ENCODE peak calls at places on chromosomes 4 and X, in six cellular contexts. H is stimulated activated CD8-positive, alpha-beta memory T cell treated with anti-CD3 and anti-CD28 coated beads, Interleukin-15, amount 100 ng/mL, for 1 hour; J is HTR-8/SVneo; O is H4; A is Karpas-422; G is G401. R is an unnamed sample.

GRCh38 chr4:125041372-125041930 is 273.3 kb upstream of the FAT4 start:
- DNase-seq in H (no peak), J (no peak), O (no peak), A (no peak), G (no peak), R (no peak)

GRCh38 chr4:99655315-99656081 is 2.1 kb downstream of the C4orf54 start:
- DNase-seq in H (no peak), J (peak), O (peak), A (no peak), G (no peak), R (no peak)

GRCh38 chrX:104988038-104988437 is 232.5 kb downstream of the TEX13A start:
- DNase-seq in H (no peak), J (no peak), O (no peak), A (no peak), G (no peak), R (no peak)

GRCh38 chr4:39046243-39046642 is 14.0 kb upstream of the TMEM156 start:
- DNase-seq in H (no peak), J (no peak), O (peak), A (peak), G (no peak), R (no peak)

GRCh38 chrX:12614266-12614665 is 176.9 kb upstream of the PRPS2 start:
- DNase-seq in H (no peak), J (no peak), O (no peak), A (no peak), G (no peak), R (no peak)

GRCh38 chr4:81213671-81214070 is 1.4 kb downstream of the PRKG2 start:
- DNase-seq in H (no peak), J (no peak), O (no peak), A (no peak), G (no peak), R (no peak)

GRCh38 chr4:141131738-141132688 is 1.3 kb downstream of the RNF150 start:
- DNase-seq in H (no peak), J (peak), O (no peak), A (no peak), G (peak), R (peak)

GRCh38 chr4:5416637-5417036 is 291.7 kb downstream of the EVC2 start:
- DNase-seq in H (no peak), J (no peak), O (no peak), A (no peak), G (no peak), R (no peak)

GRCh38 chr4:68129793-68130192 is at the start of gene TMPRSS11F:
- DNase-seq in H (no peak), J (no peak), O (no peak), A (no peak), G (no peak), R (no peak)

GRCh38 chr4:41939016-41939623 is 3.9 kb downstream of the TMEM33 start:
- DNase-seq in H (no peak), J (no peak), O (peak), A (no peak), G (no peak), R (no peak)

GRCh38 chr4:100177855-100178254 is 12.4 kb downstream of the DDIT4L start:
- DNase-seq in H (no peak), J (no peak), O (no peak), A (no peak), G (no peak), R (no peak)

GRCh38 chrX:155864655-155865054 is 16.5 kb upstream of the VAMP7 start:
- DNase-seq in H (no peak), J (peak), O (peak), A (no peak), G (peak), R (peak)

GRCh38 chr4:81628489-81628888 is 156.8 kb upstream of the RASGEF1B start:
- DNase-seq in H (no peak), J (no peak), O (no peak), A (no peak), G (no peak), R (no peak)

GRCh38 chrX:69314436-69315348 is 149.4 kb upstream of the PJA1 start:
- DNase-seq in H (no peak), J (no peak), O (no peak), A (no peak), G (no peak), R (no peak)

GRCh38 chr4:72377491-72378194 is 191.4 kb downstream of the ADAMTS3 start:
- DNase-seq in H (no peak), J (no peak), O (no peak), A (no peak), G (no peak), R (no peak)

GRCh38 chr4:140138428-140138827 is 15.6 kb downstream of the MAML3 start:
- DNase-seq in H (no peak), J (no peak), O (no peak), A (no peak), G (no peak), R (no peak)

GRCh38 chr4:40731792-40732245 is 17.9 kb upstream of the NSUN7 start:
- DNase-seq in H (no peak), J (no peak), O (no peak), A (no peak), G (peak), R (peak)

GRCh38 chrX:8688776-8689175 is 43.2 kb downstream of the ANOS1 start:
- DNase-seq in H (no peak), J (no peak), O (no peak), A (no peak), G (no peak), R (no peak)

GRCh38 chr4:55871299-55871800 is 17.9 kb downstream of the EXOC1 start:
- DNase-seq in H (no peak), J (no peak), O (no peak), A (no peak), G (no peak), R (no peak)

GRCh38 chr4:104491826-104492771 is 2.6 kb downstream of the CXXC4 start:
- DNase-seq in H (no peak), J (no peak), O (peak), A (no peak), G (peak), R (peak)

GRCh38 chrX:17214962-17215361 is 160.0 kb upstream of the NHS start:
- DNase-seq in H (no peak), J (no peak), O (no peak), A (no peak), G (no peak), R (no peak)

GRCh38 chrX:136909119-136909705 is 28.7 kb upstream of the RBMX start:
- DNase-seq in H (peak), J (peak), O (peak), A (peak), G (peak), R (peak)